ENCODE peak calls at places on chromosomes 4 and X, in nine cellular contexts. One of them, this sample, is unnamed.
A peak's percentile ranks its signal among the peaks of the same experiment; 100 is the strongest.

GRCh38 chr4:15592799-15593198 is 62.4 kb downstream of the FBXL5 start:
- DNase-seq in iPS-NIHi11: no peak
- DNase-seq in Karpas-422: no peak
- DNase-seq in choroid plexus epithelial cell: no peak
- DNase-seq in glutamatergic neuron: no peak
- DNase-seq in NCI-H2171 treated with DMSO at 0.1 percent for 48 hours: no peak
- DNase-seq in ELF-1: no peak
- DNase-seq in activated CD4-positive, alpha-beta T cell treated with anti-CD3 and anti-CD28 coated beads for 24 hours: no peak
- DNase-seq in AG20443: no peak
- DNase-seq in this sample: no peak

GRCh38 chr4:88158360-88159136 is at the start of gene ABCG2:
- DNase-seq in Karpas-422: no peak
- DNase-seq in AG20443: peak; percentile 42
- DNase-seq in glutamatergic neuron: peak; percentile 47
- DNase-seq in NCI-H2171 treated with DMSO at 0.1 percent for 48 hours: no peak
- DNase-seq in ELF-1: peak; percentile 86
- DNase-seq in activated CD4-positive, alpha-beta T cell treated with anti-CD3 and anti-CD28 coated beads for 24 hours: peak; percentile 27
- DNase-seq in choroid plexus epithelial cell: peak; percentile 45
- DNase-seq in iPS-NIHi11: peak; percentile 52
- DNase-seq in this sample: peak; percentile 7

GRCh38 chr4:38078590-38079381 is 118.6 kb downstream of the PTTG2 start:
- DNase-seq in activated CD4-positive, alpha-beta T cell treated with anti-CD3 and anti-CD28 coated beads for 24 hours: no peak
- DNase-seq in AG20443: peak; percentile 22
- DNase-seq in glutamatergic neuron: no peak
- DNase-seq in iPS-NIHi11: no peak
- DNase-seq in NCI-H2171 treated with DMSO at 0.1 percent for 48 hours: no peak
- DNase-seq in choroid plexus epithelial cell: peak; percentile 94
- DNase-seq in ELF-1: no peak
- DNase-seq in Karpas-422: no peak
- DNase-seq in this sample: peak; percentile 83

GRCh38 chr4:139234258-139234657 is 45.8 kb downstream of the MGARP start:
- DNase-seq in iPS-NIHi11: no peak
- DNase-seq in Karpas-422: no peak
- DNase-seq in glutamatergic neuron: no peak
- DNase-seq in choroid plexus epithelial cell: no peak
- DNase-seq in ELF-1: no peak
- DNase-seq in AG20443: no peak
- DNase-seq in activated CD4-positive, alpha-beta T cell treated with anti-CD3 and anti-CD28 coated beads for 24 hours: no peak
- DNase-seq in NCI-H2171 treated with DMSO at 0.1 percent for 48 hours: peak; percentile 19
- DNase-seq in this sample: no peak

GRCh38 chr4:184544711-184545409 is 70.5 kb upstream of the IRF2 start:
- DNase-seq in activated CD4-positive, alpha-beta T cell treated with anti-CD3 and anti-CD28 coated beads for 24 hours: no peak
- DNase-seq in AG20443: no peak
- DNase-seq in iPS-NIHi11: no peak
- DNase-seq in choroid plexus epithelial cell: no peak
- DNase-seq in Karpas-422: peak; percentile 63
- DNase-seq in ELF-1: no peak
- DNase-seq in NCI-H2171 treated with DMSO at 0.1 percent for 48 hours: no peak
- DNase-seq in glutamatergic neuron: no peak
- DNase-seq in this sample: no peak

GRCh38 chrX:44462851-44463250 is 79.8 kb downstream of the FUNDC1 start:
- DNase-seq in iPS-NIHi11: peak; percentile 6
- DNase-seq in choroid plexus epithelial cell: peak; percentile 10
- DNase-seq in AG20443: peak; percentile 23
- DNase-seq in Karpas-422: no peak
- DNase-seq in ELF-1: no peak
- DNase-seq in NCI-H2171 treated with DMSO at 0.1 percent for 48 hours: peak; percentile 21
- DNase-seq in glutamatergic neuron: no peak
- DNase-seq in activated CD4-positive, alpha-beta T cell treated with anti-CD3 and anti-CD28 coated beads for 24 hours: no peak
- DNase-seq in this sample: peak; percentile 7

GRCh38 chr4:86014599-86014998 is 345.3 kb downstream of the MAPK10 start:
- DNase-seq in iPS-NIHi11: peak; percentile 26
- DNase-seq in glutamatergic neuron: peak; percentile 42
- DNase-seq in choroid plexus epithelial cell: peak; percentile 75
- DNase-seq in AG20443: no peak
- DNase-seq in ELF-1: peak; percentile 24
- DNase-seq in NCI-H2171 treated with DMSO at 0.1 percent for 48 hours: no peak
- DNase-seq in Karpas-422: peak; percentile 72
- DNase-seq in activated CD4-positive, alpha-beta T cell treated with anti-CD3 and anti-CD28 coated beads for 24 hours: no peak
- DNase-seq in this sample: no peak

GRCh38 chr4:3683077-3683743 is 83.0 kb upstream of the ADRA2C start:
- DNase-seq in Karpas-422: no peak
- DNase-seq in choroid plexus epithelial cell: no peak
- DNase-seq in activated CD4-positive, alpha-beta T cell treated with anti-CD3 and anti-CD28 coated beads for 24 hours: no peak
- DNase-seq in iPS-NIHi11: no peak
- DNase-seq in glutamatergic neuron: peak; percentile 12
- DNase-seq in ELF-1: no peak
- DNase-seq in NCI-H2171 treated with DMSO at 0.1 percent for 48 hours: no peak
- DNase-seq in AG20443: no peak
- DNase-seq in this sample: no peak

GRCh38 chrX:4550018-4550417 is 836.6 kb upstream of the PRKX start:
- DNase-seq in iPS-NIHi11: peak; percentile 13
- DNase-seq in choroid plexus epithelial cell: no peak
- DNase-seq in ELF-1: peak; percentile 17
- DNase-seq in NCI-H2171 treated with DMSO at 0.1 percent for 48 hours: no peak
- DNase-seq in activated CD4-positive, alpha-beta T cell treated with anti-CD3 and anti-CD28 coated beads for 24 hours: no peak
- DNase-seq in Karpas-422: peak; percentile 59
- DNase-seq in glutamatergic neuron: no peak
- DNase-seq in AG20443: no peak
- DNase-seq in this sample: no peak

GRCh38 chr4:74638689-74639088 is 155.6 kb downstream of the BTC start:
- DNase-seq in NCI-H2171 treated with DMSO at 0.1 percent for 48 hours: no peak
- DNase-seq in choroid plexus epithelial cell: no peak
- DNase-seq in glutamatergic neuron: no peak
- DNase-seq in AG20443: no peak
- DNase-seq in Karpas-422: no peak
- DNase-seq in ELF-1: no peak
- DNase-seq in iPS-NIHi11: no peak
- DNase-seq in activated CD4-positive, alpha-beta T cell treated with anti-CD3 and anti-CD28 coated beads for 24 hours: no peak
- DNase-seq in this sample: no peak

GRCh38 chr4:9996319-9997110 is 24.8 kb downstream of the SLC2A9 start:
- DNase-seq in Karpas-422: no peak
- DNase-seq in activated CD4-positive, alpha-beta T cell treated with anti-CD3 and anti-CD28 coated beads for 24 hours: no peak
- DNase-seq in AG20443: no peak
- DNase-seq in choroid plexus epithelial cell: peak; percentile 80
- DNase-seq in iPS-NIHi11: no peak
- DNase-seq in glutamatergic neuron: no peak
- DNase-seq in NCI-H2171 treated with DMSO at 0.1 percent for 48 hours: no peak
- DNase-seq in ELF-1: no peak
- DNase-seq in this sample: no peak

GRCh38 chrX:53211391-53211978 is 13.5 kb downstream of the KDM5C start:
- DNase-seq in choroid plexus epithelial cell: no peak
- DNase-seq in AG20443: no peak
- DNase-seq in ELF-1: no peak
- DNase-seq in glutamatergic neuron: no peak
- DNase-seq in NCI-H2171 treated with DMSO at 0.1 percent for 48 hours: no peak
- DNase-seq in activated CD4-positive, alpha-beta T cell treated with anti-CD3 and anti-CD28 coated beads for 24 hours: no peak
- DNase-seq in Karpas-422: no peak
- DNase-seq in iPS-NIHi11: no peak
- DNase-seq in this sample: peak; percentile 75

GRCh38 chr4:2827071-2827873 is 16.4 kb upstream of the ADD1 start:
- DNase-seq in choroid plexus epithelial cell: no peak
- DNase-seq in glutamatergic neuron: peak; percentile 17
- DNase-seq in activated CD4-positive, alpha-beta T cell treated with anti-CD3 and anti-CD28 coated beads for 24 hours: no peak
- DNase-seq in AG20443: no peak
- DNase-seq in iPS-NIHi11: no peak
- DNase-seq in NCI-H2171 treated with DMSO at 0.1 percent for 48 hours: no peak
- DNase-seq in ELF-1: no peak
- DNase-seq in Karpas-422: no peak
- DNase-seq in this sample: no peak

GRCh38 chr4:185710487-185710995 is 101.5 kb downstream of the SORBS2 start:
- DNase-seq in iPS-NIHi11: no peak
- DNase-seq in Karpas-422: no peak
- DNase-seq in NCI-H2171 treated with DMSO at 0.1 percent for 48 hours: no peak
- DNase-seq in glutamatergic neuron: no peak
- DNase-seq in activated CD4-positive, alpha-beta T cell treated with anti-CD3 and anti-CD28 coated beads for 24 hours: no peak
- DNase-seq in ELF-1: no peak
- DNase-seq in AG20443: no peak
- DNase-seq in choroid plexus epithelial cell: no peak
- DNase-seq in this sample: no peak

GRCh38 chr4:114600066-114600552 is 1.5 kb downstream of the UGT8 start:
- DNase-seq in ELF-1: no peak
- DNase-seq in activated CD4-positive, alpha-beta T cell treated with anti-CD3 and anti-CD28 coated beads for 24 hours: no peak
- DNase-seq in iPS-NIHi11: peak; percentile 11
- DNase-seq in Karpas-422: no peak
- DNase-seq in NCI-H2171 treated with DMSO at 0.1 percent for 48 hours: peak; percentile 16
- DNase-seq in choroid plexus epithelial cell: no peak
- DNase-seq in AG20443: no peak
- DNase-seq in glutamatergic neuron: no peak
- DNase-seq in this sample: no peak

GRCh38 chrX:19354625-19355024 is 10.9 kb downstream of the PDHA1 start:
- DNase-seq in glutamatergic neuron: no peak
- DNase-seq in activated CD4-positive, alpha-beta T cell treated with anti-CD3 and anti-CD28 coated beads for 24 hours: no peak
- DNase-seq in ELF-1: no peak
- DNase-seq in iPS-NIHi11: no peak
- DNase-seq in NCI-H2171 treated with DMSO at 0.1 percent for 48 hours: no peak
- DNase-seq in Karpas-422: no peak
- DNase-seq in choroid plexus epithelial cell: no peak
- DNase-seq in AG20443: no peak
- DNase-seq in this sample: no peak

GRCh38 chrX:110403436-110403835 is 44.8 kb downstream of the RTL9 start:
- DNase-seq in ELF-1: no peak
- DNase-seq in choroid plexus epithelial cell: no peak
- DNase-seq in glutamatergic neuron: no peak
- DNase-seq in iPS-NIHi11: no peak
- DNase-seq in AG20443: no peak
- DNase-seq in activated CD4-positive, alpha-beta T cell treated with anti-CD3 and anti-CD28 coated beads for 24 hours: no peak
- DNase-seq in Karpas-422: no peak
- DNase-seq in NCI-H2171 treated with DMSO at 0.1 percent for 48 hours: no peak
- DNase-seq in this sample: no peak

GRCh38 chr4:137474711-137475301 is 57.5 kb downstream of the PCDH18 start:
- DNase-seq in iPS-NIHi11: no peak
- DNase-seq in activated CD4-positive, alpha-beta T cell treated with anti-CD3 and anti-CD28 coated beads for 24 hours: no peak
- DNase-seq in glutamatergic neuron: no peak
- DNase-seq in AG20443: no peak
- DNase-seq in NCI-H2171 treated with DMSO at 0.1 percent for 48 hours: peak; percentile 42
- DNase-seq in Karpas-422: no peak
- DNase-seq in ELF-1: peak; percentile 59
- DNase-seq in choroid plexus epithelial cell: peak; percentile 90
- DNase-seq in this sample: no peak

GRCh38 chrX:53135581-53135980 is 41.6 kb downstream of the KANTR start:
- DNase-seq in AG20443: no peak
- DNase-seq in ELF-1: no peak
- DNase-seq in iPS-NIHi11: no peak
- DNase-seq in activated CD4-positive, alpha-beta T cell treated with anti-CD3 and anti-CD28 coated beads for 24 hours: no peak
- DNase-seq in NCI-H2171 treated with DMSO at 0.1 percent for 48 hours: no peak
- DNase-seq in choroid plexus epithelial cell: no peak
- DNase-seq in Karpas-422: no peak
- DNase-seq in glutamatergic neuron: no peak
- DNase-seq in this sample: no peak

GRCh38 chr4:116357758-116358157 is 727.6 kb downstream of the TRAM1L1 start:
- DNase-seq in Karpas-422: peak; percentile 42
- DNase-seq in activated CD4-positive, alpha-beta T cell treated with anti-CD3 and anti-CD28 coated beads for 24 hours: no peak
- DNase-seq in glutamatergic neuron: no peak
- DNase-seq in ELF-1: no peak
- DNase-seq in iPS-NIHi11: no peak
- DNase-seq in NCI-H2171 treated with DMSO at 0.1 percent for 48 hours: peak; percentile 28
- DNase-seq in choroid plexus epithelial cell: peak; percentile 4
- DNase-seq in AG20443: no peak
- DNase-seq in this sample: no peak

GRCh38 chr4:148447672-148448071 is 5.5 kb upstream of the NR3C2 start:
- DNase-seq in Karpas-422: no peak
- DNase-seq in AG20443: no peak
- DNase-seq in activated CD4-positive, alpha-beta T cell treated with anti-CD3 and anti-CD28 coated beads for 24 hours: no peak
- DNase-seq in iPS-NIHi11: no peak
- DNase-seq in choroid plexus epithelial cell: no peak
- DNase-seq in ELF-1: no peak
- DNase-seq in glutamatergic neuron: no peak
- DNase-seq in NCI-H2171 treated with DMSO at 0.1 percent for 48 hours: no peak
- DNase-seq in this sample: no peak